ENCODE peak calls at places on chromosomes 3 and 15, in six cellular contexts. One of them, this sample, is unnamed.

GRCh38 chr15:77027111-77027696 is 32.3 kb downstream of the PSTPIP1 start:
- DNase-seq in epithelial cell of esophagus: no peak
- DNase-seq in fibroblast of the aortic adventitia: no peak
- DNase-seq in nephron progenitor cell: no peak
- DNase-seq in GM20000: no peak
- DNase-seq in GM13977: no peak
- DNase-seq in this sample: no peak

GRCh38 chr3:13648744-13649096 is 99.8 kb downstream of the FBLN2 start:
- DNase-seq in nephron progenitor cell: no peak
- DNase-seq in GM20000: no peak
- DNase-seq in epithelial cell of esophagus: peak
- DNase-seq in fibroblast of the aortic adventitia: no peak
- DNase-seq in GM13977: no peak
- DNase-seq in this sample: no peak

GRCh38 chr3:124492824-124493223 is 237.4 kb upstream of the UMPS start:
- DNase-seq in nephron progenitor cell: peak
- DNase-seq in fibroblast of the aortic adventitia: peak
- DNase-seq in epithelial cell of esophagus: peak
- DNase-seq in GM13977: peak
- DNase-seq in GM20000: peak
- DNase-seq in this sample: peak

GRCh38 chr3:50620846-50621245 is 3.9 kb downstream of the MAPKAPK3 start:
- DNase-seq in nephron progenitor cell: no peak
- DNase-seq in fibroblast of the aortic adventitia: peak
- DNase-seq in epithelial cell of esophagus: no peak
- DNase-seq in GM13977: no peak
- DNase-seq in GM20000: no peak
- DNase-seq in this sample: no peak

GRCh38 chr3:49172616-49173041 is 1.2 kb downstream of the KLHDC8B start:
- DNase-seq in nephron progenitor cell: no peak
- DNase-seq in GM20000: no peak
- DNase-seq in GM13977: no peak
- DNase-seq in fibroblast of the aortic adventitia: no peak
- DNase-seq in epithelial cell of esophagus: no peak
- DNase-seq in this sample: no peak

GRCh38 chr3:80408322-80408721 is 640.5 kb upstream of the ROBO1 start:
- DNase-seq in GM20000: no peak
- DNase-seq in epithelial cell of esophagus: no peak
- DNase-seq in GM13977: no peak
- DNase-seq in nephron progenitor cell: no peak
- DNase-seq in fibroblast of the aortic adventitia: no peak
- DNase-seq in this sample: no peak

GRCh38 chr3:114669614-114670013 is 375.8 kb downstream of the TIGIT start:
- DNase-seq in fibroblast of the aortic adventitia: no peak
- DNase-seq in GM13977: no peak
- DNase-seq in nephron progenitor cell: no peak
- DNase-seq in epithelial cell of esophagus: peak
- DNase-seq in GM20000: no peak
- DNase-seq in this sample: no peak

GRCh38 chr3:186366206-186366605 is 4.2 kb upstream of the DGKG start:
- DNase-seq in GM13977: no peak
- DNase-seq in nephron progenitor cell: no peak
- DNase-seq in GM20000: no peak
- DNase-seq in epithelial cell of esophagus: no peak
- DNase-seq in fibroblast of the aortic adventitia: no peak
- DNase-seq in this sample: no peak

GRCh38 chr3:184345678-184346144 is 8.3 kb downstream of the FAM131A start:
- DNase-seq in epithelial cell of esophagus: peak
- DNase-seq in GM20000: peak
- DNase-seq in fibroblast of the aortic adventitia: peak
- DNase-seq in GM13977: peak
- DNase-seq in nephron progenitor cell: peak
- DNase-seq in this sample: peak

GRCh38 chr3:4834403-4834866 is 144.8 kb upstream of the BHLHE40 start:
- DNase-seq in fibroblast of the aortic adventitia: no peak
- DNase-seq in epithelial cell of esophagus: no peak
- DNase-seq in GM13977: peak
- DNase-seq in GM20000: peak
- DNase-seq in nephron progenitor cell: no peak
- DNase-seq in this sample: no peak

GRCh38 chr3:23888617-23889228 is 28.1 kb downstream of the NKIRAS1 start:
- DNase-seq in GM20000: no peak
- DNase-seq in fibroblast of the aortic adventitia: peak
- DNase-seq in epithelial cell of esophagus: peak
- DNase-seq in nephron progenitor cell: no peak
- DNase-seq in GM13977: no peak
- DNase-seq in this sample: peak

GRCh38 chr3:27105904-27106303 is 263.3 kb downstream of the NEK10 start:
- DNase-seq in GM20000: no peak
- DNase-seq in epithelial cell of esophagus: no peak
- DNase-seq in fibroblast of the aortic adventitia: no peak
- DNase-seq in nephron progenitor cell: peak
- DNase-seq in GM13977: no peak
- DNase-seq in this sample: no peak

GRCh38 chr3:51815614-51816013 is 36.6 kb upstream of the IQCF6 start:
- DNase-seq in epithelial cell of esophagus: no peak
- DNase-seq in GM13977: no peak
- DNase-seq in nephron progenitor cell: no peak
- DNase-seq in fibroblast of the aortic adventitia: no peak
- DNase-seq in GM20000: no peak
- DNase-seq in this sample: no peak

GRCh38 chr3:111998661-111999641 is at the start of gene TAGLN3:
- DNase-seq in epithelial cell of esophagus: peak
- DNase-seq in nephron progenitor cell: peak
- DNase-seq in GM13977: peak
- DNase-seq in GM20000: peak
- DNase-seq in fibroblast of the aortic adventitia: no peak
- DNase-seq in this sample: no peak

GRCh38 chr15:35998637-35999036 is 452.7 kb upstream of the DPH6 start:
- DNase-seq in GM13977: no peak
- DNase-seq in fibroblast of the aortic adventitia: no peak
- DNase-seq in nephron progenitor cell: no peak
- DNase-seq in epithelial cell of esophagus: no peak
- DNase-seq in GM20000: no peak
- DNase-seq in this sample: no peak

GRCh38 chr3:14297784-14298236 is 104.6 kb upstream of the SLC6A6 start:
- DNase-seq in fibroblast of the aortic adventitia: no peak
- DNase-seq in GM13977: no peak
- DNase-seq in GM20000: no peak
- DNase-seq in epithelial cell of esophagus: peak
- DNase-seq in nephron progenitor cell: no peak
- DNase-seq in this sample: no peak

GRCh38 chr3:190155752-190156151 is 35.1 kb upstream of the P3H2 start:
- DNase-seq in nephron progenitor cell: no peak
- DNase-seq in epithelial cell of esophagus: peak
- DNase-seq in fibroblast of the aortic adventitia: no peak
- DNase-seq in GM20000: no peak
- DNase-seq in GM13977: no peak
- DNase-seq in this sample: no peak

GRCh38 chr15:26985050-26985449 is 14.1 kb downstream of the GABRG3 start:
- DNase-seq in fibroblast of the aortic adventitia: no peak
- DNase-seq in nephron progenitor cell: no peak
- DNase-seq in GM20000: no peak
- DNase-seq in epithelial cell of esophagus: no peak
- DNase-seq in GM13977: no peak
- DNase-seq in this sample: no peak

GRCh38 chr15:26981492-26981891 is 10.5 kb downstream of the GABRG3 start:
- DNase-seq in GM20000: no peak
- DNase-seq in fibroblast of the aortic adventitia: no peak
- DNase-seq in epithelial cell of esophagus: no peak
- DNase-seq in nephron progenitor cell: no peak
- DNase-seq in GM13977: no peak
- DNase-seq in this sample: no peak

DNA sequence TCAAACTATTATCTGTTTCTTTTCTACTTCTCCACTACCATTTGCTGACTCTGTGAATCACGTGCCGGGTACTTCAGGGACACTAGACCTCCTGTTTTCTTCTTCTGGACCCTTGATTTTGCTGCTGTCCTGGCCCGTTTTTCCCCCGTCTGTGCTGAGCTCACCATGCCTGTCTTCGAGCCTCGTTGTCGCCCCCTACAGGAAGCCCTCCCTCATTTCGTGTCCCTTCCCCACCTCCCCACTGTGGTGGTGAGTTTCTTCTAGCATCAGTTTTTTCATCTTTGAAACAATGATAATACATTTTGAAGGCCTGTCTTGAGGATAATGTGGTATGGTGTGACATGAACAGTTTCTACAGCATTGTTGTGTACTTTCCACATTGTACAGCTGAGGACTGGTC is 12.8 kb downstream of the GABRG3 start:
- DNase-seq in fibroblast of the aortic adventitia: no peak
- DNase-seq in GM20000: no peak
- DNase-seq in nephron progenitor cell: no peak
- DNase-seq in epithelial cell of esophagus: no peak
- DNase-seq in GM13977: no peak
- DNase-seq in this sample: no peak
- TF ChIP-seq CTCF in fibroblast of the aortic adventitia: no peak
- TF ChIP-seq CTCF in GM20000: no peak
- TF ChIP-seq CTCF in nephron progenitor cell: no peak
- TF ChIP-seq CTCF in epithelial cell of esophagus: no peak
- TF ChIP-seq CTCF in GM13977: no peak
- TF ChIP-seq CTCF in this sample: peak

DNA sequence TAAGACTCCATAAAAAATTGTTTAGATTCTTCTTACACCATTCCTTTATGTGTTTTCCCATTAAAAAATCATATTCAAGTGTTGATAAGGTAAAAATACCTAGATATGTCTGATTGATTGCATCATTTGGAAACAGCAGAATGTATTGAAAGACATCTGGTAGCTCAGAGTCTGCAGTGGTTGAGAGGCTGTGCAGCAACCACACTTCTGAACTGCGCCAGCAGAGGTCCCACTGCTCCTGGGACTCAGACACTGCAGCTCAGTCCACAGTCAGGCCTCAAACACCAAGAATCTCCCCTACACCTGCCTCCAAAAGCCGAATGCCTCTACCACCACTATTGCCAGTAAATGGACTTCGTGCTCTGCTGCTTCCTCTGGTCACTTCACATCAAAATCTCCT is 176.9 kb upstream of the LMCD1 start:
- DNase-seq in GM20000: peak
- DNase-seq in fibroblast of the aortic adventitia: peak
- DNase-seq in epithelial cell of esophagus: peak
- DNase-seq in GM13977: peak
- DNase-seq in nephron progenitor cell: peak
- DNase-seq in this sample: peak
- TF ChIP-seq CTCF in GM20000: peak
- TF ChIP-seq CTCF in fibroblast of the aortic adventitia: peak
- TF ChIP-seq CTCF in epithelial cell of esophagus: peak
- TF ChIP-seq CTCF in GM13977: peak
- TF ChIP-seq CTCF in nephron progenitor cell: no peak
- TF ChIP-seq CTCF in this sample: peak

GRCh38 chr15:65082303-65082958 is 5.9 kb downstream of the KBTBD13 start:
- DNase-seq in GM20000: no peak
- DNase-seq in fibroblast of the aortic adventitia: no peak
- DNase-seq in epithelial cell of esophagus: peak
- DNase-seq in nephron progenitor cell: peak
- DNase-seq in GM13977: no peak
- DNase-seq in this sample: no peak
- TF ChIP-seq CTCF in GM20000: no peak
- TF ChIP-seq CTCF in fibroblast of the aortic adventitia: no peak
- TF ChIP-seq CTCF in epithelial cell of esophagus: no peak
- TF ChIP-seq CTCF in nephron progenitor cell: no peak
- TF ChIP-seq CTCF in GM13977: no peak
- TF ChIP-seq CTCF in this sample: no peak

DNA sequence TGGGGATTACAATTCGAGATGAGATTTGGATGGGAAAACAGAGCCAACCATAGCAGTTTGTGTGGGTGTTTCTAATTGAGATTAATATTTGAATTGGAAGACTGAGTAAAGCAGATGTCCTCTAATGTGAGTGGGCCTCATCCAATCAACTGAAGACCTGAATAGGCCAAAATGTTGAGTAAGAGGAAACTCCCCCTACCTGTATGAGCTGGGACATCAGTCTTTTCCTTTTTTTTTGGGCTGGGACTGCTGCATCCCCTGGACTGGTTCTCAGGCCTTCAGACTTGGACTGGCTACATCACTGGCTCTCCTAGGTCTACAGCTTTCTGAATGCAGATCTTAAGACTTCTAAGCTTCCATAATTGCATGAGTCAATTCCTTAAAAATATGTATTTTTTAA is 144.1 kb downstream of the CD47 start:
- DNase-seq in epithelial cell of esophagus: no peak
- DNase-seq in nephron progenitor cell: no peak
- DNase-seq in fibroblast of the aortic adventitia: no peak
- DNase-seq in GM20000: no peak
- DNase-seq in GM13977: no peak
- DNase-seq in this sample: no peak
- TF ChIP-seq CTCF in epithelial cell of esophagus: no peak
- TF ChIP-seq CTCF in nephron progenitor cell: no peak
- TF ChIP-seq CTCF in fibroblast of the aortic adventitia: no peak
- TF ChIP-seq CTCF in GM20000: no peak
- TF ChIP-seq CTCF in GM13977: no peak
- TF ChIP-seq CTCF in this sample: no peak

DNA sequence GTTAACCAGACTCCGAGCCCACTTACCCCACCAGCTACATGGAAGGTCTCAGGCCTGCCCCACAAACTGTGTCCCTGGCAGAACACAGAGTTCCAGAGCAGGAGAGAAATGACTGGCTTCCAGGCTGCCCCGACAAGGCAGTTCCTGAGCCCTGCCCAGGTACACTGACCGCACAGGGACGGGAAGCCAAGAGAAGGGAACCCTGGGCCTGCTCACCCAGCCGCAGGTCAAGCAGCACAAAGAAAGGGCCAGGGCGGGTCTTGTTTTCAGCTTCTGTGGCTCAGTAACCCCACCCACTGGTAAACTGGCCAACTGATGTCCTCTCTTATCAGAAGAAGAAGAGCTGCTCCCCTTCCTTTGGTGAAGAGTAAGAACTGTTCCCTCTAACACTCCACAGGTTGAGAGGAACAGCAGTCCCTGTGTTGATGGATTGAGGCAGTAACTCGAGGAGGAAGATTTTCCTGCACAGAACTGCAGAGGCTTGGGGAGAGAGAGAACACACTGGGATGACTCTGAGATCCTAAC is 68.4 kb downstream of the CRTC3 start:
- DNase-seq in nephron progenitor cell: no peak
- DNase-seq in GM13977: peak
- DNase-seq in GM20000: peak
- DNase-seq in epithelial cell of esophagus: no peak
- DNase-seq in fibroblast of the aortic adventitia: no peak
- DNase-seq in this sample: peak
- TF ChIP-seq CTCF in nephron progenitor cell: no peak
- TF ChIP-seq CTCF in GM13977: peak
- TF ChIP-seq CTCF in GM20000: peak
- TF ChIP-seq CTCF in epithelial cell of esophagus: no peak
- TF ChIP-seq CTCF in fibroblast of the aortic adventitia: no peak
- TF ChIP-seq CTCF in this sample: no peak